ENCODE peak calls at places on chromosomes 2 and 18, in ten cellular contexts. O is stimulated activated CD4-positive, alpha-beta T cell treated with anti-CD3 and anti-CD28 coated beads, Interleukin-1b, Interleukin-23, amount 100 ng/mL, for 24 hours; Z is choroid plexus epithelial cell; C is NCI-H1694 treated with DMSO at 0.1 percent for 48 hours; B is heart left ventricle; N is amniotic stem cell; I is T-cell; Q is AG09309; X is left ventricle myocardium superior; Y is activated CD4-positive, alpha-beta T cell treated with anti-CD3 and anti-CD28 coated beads, Interleukin-2, amount 50 U/mL, for 24 hours. M is an unnamed sample.

GRCh38 chr2:33021542-33022259 is 74.9 kb downstream of the LTBP1 start:
- DNase-seq in I (no peak), X (no peak), Y (no peak), Z (peak; percentile 82), O (no peak), Q (no peak), N (no peak), B (no peak), C (no peak), M (no peak)

GRCh38 chr2:225120175-225120574 is 77.9 kb upstream of the DOCK10 start:
- DNase-seq in X (no peak), N (no peak), C (no peak), Q (no peak), Y (no peak), Z (no peak), I (no peak), O (no peak), B (no peak), M (no peak)

GRCh38 chr2:177352441-177353070 is 40.0 kb upstream of the AGPS start:
- DNase-seq in I (no peak), X (no peak), O (no peak), Y (no peak), C (no peak), Q (no peak), N (no peak), Z (no peak), B (no peak), M (no peak)

GRCh38 chr2:599601-600000 is 77.6 kb downstream of the TMEM18 start:
- DNase-seq in O (no peak), X (no peak), Q (no peak), C (no peak), Y (no peak), N (no peak), B (no peak), I (no peak), Z (no peak), M (no peak)

GRCh38 chr2:71711470-71711857 is 258.1 kb downstream of the DYSF start:
- DNase-seq in N (no peak), X (no peak), Y (no peak), O (no peak), C (no peak), Q (peak; percentile 40), Z (peak; percentile 40), B (no peak), I (no peak), M (no peak)

GRCh38 chr2:67574230-67574629 is 177.1 kb downstream of the ETAA1 start:
- DNase-seq in Q (peak; percentile 23), B (no peak), Y (no peak), Z (peak; percentile 45), N (no peak), O (no peak), C (no peak), I (no peak), X (no peak), M (no peak)

GRCh38 chr18:183769-184168 is 25.4 kb downstream of the USP14 start:
- DNase-seq in X (no peak), N (no peak), Y (no peak), B (no peak), C (no peak), Z (peak; percentile 41), O (no peak), I (no peak), Q (no peak), M (peak; percentile 81)

GRCh38 chr2:197107291-197108269 is 181.1 kb upstream of the PGAP1 start:
- DNase-seq in B (no peak), X (peak; percentile 55), I (no peak), Y (no peak), Q (peak; percentile 28), C (no peak), O (no peak), N (no peak), Z (peak; percentile 98), M (no peak)

GRCh38 chr2:236026839-236027238 is 141.3 kb downstream of the GBX2 start:
- DNase-seq in C (no peak), I (no peak), X (no peak), B (no peak), Z (no peak), N (no peak), Y (no peak), O (no peak), Q (no peak), M (no peak)

GRCh38 chr2:69020496-69020895 is 7.5 kb downstream of the ANTXR1 start:
- DNase-seq in N (no peak), C (no peak), O (no peak), Z (no peak), I (no peak), B (no peak), Y (no peak), Q (no peak), X (no peak), M (no peak)

GRCh38 chr2:156333951-156334495 is 1.5 kb upstream of the NR4A2 start:
- DNase-seq in Q (no peak), B (peak; percentile 89), O (no peak), Z (peak; percentile 51), I (peak; percentile 40), C (peak; percentile 69), Y (peak; percentile 38), X (peak; percentile 78), N (no peak), M (peak; percentile 70)

GRCh38 chr18:79524181-79525078 is 128.7 kb downstream of the NFATC1 start:
- DNase-seq in B (peak; percentile 65), Y (peak; percentile 51), C (no peak), N (no peak), Q (no peak), X (no peak), Z (no peak), I (peak; percentile 44), O (no peak), M (no peak)

GRCh38 chr2:2507471-2507997 is 176.5 kb upstream of the MYT1L start:
- DNase-seq in B (no peak), I (no peak), Z (no peak), O (no peak), N (no peak), Q (no peak), X (no peak), Y (no peak), C (no peak), M (no peak)

GRCh38 chr2:55153564-55154315 is 78.4 kb downstream of the CLHC1 start:
- DNase-seq in O (no peak), C (peak; percentile 57), X (no peak), N (no peak), Y (no peak), B (no peak), Z (peak; percentile 87), I (no peak), Q (no peak), M (peak; percentile 72)

GRCh38 chr2:99569393-99569792 is 79.6 kb upstream of the REV1 start:
- DNase-seq in N (no peak), X (no peak), Y (no peak), I (no peak), B (no peak), Q (no peak), Z (no peak), C (no peak), O (no peak), M (peak; percentile 7)

GRCh38 chr2:232857158-232857563 is 12.9 kb upstream of the SNORC start:
- DNase-seq in N (no peak), Z (peak; percentile 56), Q (peak; percentile 20), X (no peak), O (no peak), Y (no peak), C (no peak), I (no peak), B (no peak), M (no peak)

GRCh38 chr2:217951521-217952247 is 51.1 kb downstream of the TNS1 start:
- DNase-seq in C (no peak), B (peak; percentile 57), Q (no peak), Z (no peak), X (peak; percentile 47), Y (no peak), N (no peak), I (no peak), O (no peak), M (no peak)

GRCh38 chr2:45009303-45009927 is at the start of gene SIX2:
- DNase-seq in X (peak; percentile 94), I (no peak), Y (no peak), B (peak; percentile 92), O (no peak), Q (peak; percentile 88), Z (peak; percentile 99), C (peak; percentile 73), N (peak; percentile 97), M (peak; percentile 96)

GRCh38 chr2:151280276-151280675 is 9.2 kb downstream of the NMI start:
- DNase-seq in B (no peak), Q (no peak), I (no peak), Z (peak; percentile 35), Y (no peak), X (no peak), C (no peak), N (no peak), O (no peak), M (no peak)

GRCh38 chr2:117470311-117471095 is 344.0 kb upstream of the DDX18 start:
- DNase-seq in O (no peak), X (no peak), B (no peak), Q (no peak), C (peak; percentile 33), N (no peak), I (no peak), Y (no peak), Z (no peak), M (peak; percentile 23)

GRCh38 chr2:182320106-182320505 is 106.7 kb downstream of the PDE1A start:
- DNase-seq in B (no peak), Y (no peak), I (no peak), Z (no peak), X (no peak), C (peak; percentile 36), Q (no peak), O (no peak), N (no peak), M (peak; percentile 12)

GRCh38 chr18:48293954-48294893 is 115.0 kb downstream of the ZBTB7C start:
- DNase-seq in N (no peak), Q (no peak), Z (no peak), C (peak; percentile 43), X (no peak), Y (no peak), I (no peak), O (no peak), B (no peak), M (peak; percentile 99)

GRCh38 chr2:98140210-98140609 is 53.2 kb downstream of the VWA3B start:
- DNase-seq in I (no peak), Q (no peak), Y (no peak), X (peak; percentile 70), C (no peak), Z (peak; percentile 21), O (no peak), B (no peak), N (no peak), M (no peak)

GRCh38 chr2:150339951-150340350 is 147.5 kb downstream of the RND3 start:
- DNase-seq in B (no peak), Z (peak; percentile 15), I (no peak), N (no peak), O (no peak), Q (no peak), Y (no peak), C (peak; percentile 90), X (no peak), M (peak; percentile 96)

GRCh38 chr2:219689676-219690628 is 62.5 kb downstream of the SLC4A3 start:
- DNase-seq in C (peak; percentile 68), Q (peak; percentile 45), X (no peak), O (peak; percentile 5), N (no peak), I (peak; percentile 25), Y (no peak), B (no peak), Z (peak; percentile 82), M (peak; percentile 67)

GRCh38 chr2:177165103-177165583 is 47.5 kb upstream of the HNRNPA3 start:
- DNase-seq in C (no peak), I (no peak), X (peak; percentile 42), Q (no peak), Y (no peak), Z (peak; percentile 62), N (no peak), B (peak; percentile 64), O (no peak), M (peak; percentile 24)

GRCh38 chr18:78780719-78781600 is 198.7 kb upstream of the SALL3 start:
- DNase-seq in B (peak; percentile 43), Z (no peak), I (no peak), N (no peak), Q (no peak), O (no peak), C (no peak), X (no peak), Y (no peak), M (no peak)

GRCh38 chr2:109371481-109372170 is 242.1 kb downstream of the SEPTIN10 start:
- DNase-seq in C (no peak), Q (no peak), B (no peak), N (no peak), O (no peak), X (no peak), Y (no peak), I (no peak), Z (no peak), M (no peak)